ENCODE peak calls at places on chromosomes 12 and 14, in nine cellular contexts. N is right lobe of liver, I is heart left ventricle, F is body of pancreas, Z is lower leg skin, S is transverse colon, W is tibial nerve, K is esophagus squamous epithelium, V is sigmoid colon. P is an unnamed sample.

GRCh38 chr12:104896146-104896545 is 61.9 kb downstream of the SLC41A2 start:
- DNase-seq in N (no peak), I (no peak), F (no peak), Z (no peak), S (no peak), W (no peak), K (no peak), V (no peak), P (no peak)

GRCh38 chr14:69101331-69101826 is 51.5 kb downstream of the DCAF5 start:
- DNase-seq in N (no peak), I (no peak), F (no peak), Z (no peak), S (no peak), W (peak), K (no peak), V (no peak), P (no peak)

GRCh38 chr12:12992418-12993175 is 7.5 kb downstream of the HEBP1 start:
- DNase-seq in N (peak), I (no peak), F (peak), Z (no peak), S (peak), W (peak), K (no peak), V (peak), P (peak)

GRCh38 chr14:104845033-104845666 is 19.9 kb upstream of the CEP170B start:
- DNase-seq in N (no peak), I (no peak), F (no peak), Z (no peak), S (no peak), W (no peak), K (no peak), V (peak), P (no peak)

GRCh38 chr14:75454963-75455546 is 27.2 kb downstream of the JDP2 start:
- DNase-seq in N (peak), I (peak), F (peak), Z (peak), S (peak), W (peak), K (no peak), V (peak), P (no peak)

GRCh38 chr12:10182662-10183061 is 3.8 kb downstream of the TMEM52B start:
- DNase-seq in N (no peak), I (no peak), F (no peak), Z (no peak), S (no peak), W (no peak), K (no peak), V (no peak), P (no peak)

GRCh38 chr12:132355742-132356681 is 26.6 kb upstream of the GALNT9 start:
- DNase-seq in N (no peak), I (no peak), F (no peak), Z (no peak), S (no peak), W (no peak), K (no peak), V (no peak), P (no peak)

GRCh38 chr12:10562306-10562933 is 51.0 kb downstream of the MAGOHB start:
- DNase-seq in N (no peak), I (no peak), F (no peak), Z (no peak), S (no peak), W (peak), K (no peak), V (no peak), P (peak)

GRCh38 chr14:21553266-21553665 is 26.6 kb downstream of the OR10G3 start:
- DNase-seq in N (no peak), I (no peak), F (no peak), Z (no peak), S (no peak), W (no peak), K (no peak), V (no peak), P (no peak)

GRCh38 chr14:39376671-39377403 is 55.4 kb downstream of the FBXO33 start:
- DNase-seq in N (no peak), I (no peak), F (no peak), Z (no peak), S (no peak), W (no peak), K (no peak), V (no peak), P (no peak)

GRCh38 chr14:73887116-73887490 is 444 bp downstream of the ZNF410 start:
- DNase-seq in N (no peak), I (no peak), F (no peak), Z (peak), S (no peak), W (no peak), K (no peak), V (no peak), P (no peak)

GRCh38 chr12:121036810-121037326 is 2.2 kb downstream of the OASL start:
- DNase-seq in N (no peak), I (no peak), F (no peak), Z (no peak), S (no peak), W (no peak), K (no peak), V (no peak), P (peak)

GRCh38 chr12:107122452-107122958 is 29.2 kb upstream of the CRY1 start:
- DNase-seq in N (no peak), I (no peak), F (no peak), Z (no peak), S (no peak), W (no peak), K (no peak), V (no peak), P (no peak)

GRCh38 chr12:55762646-55763045 is 19.7 kb downstream of the GDF11 start:
- DNase-seq in N (no peak), I (no peak), F (no peak), Z (no peak), S (no peak), W (no peak), K (no peak), V (no peak), P (no peak)

GRCh38 chr14:96051642-96052540 is 12.7 kb downstream of the C14orf132 start:
- DNase-seq in N (no peak), I (no peak), F (no peak), Z (no peak), S (no peak), W (no peak), K (no peak), V (no peak), P (no peak)

GRCh38 chr12:72681028-72681427 is 408.9 kb downstream of the TRHDE start:
- DNase-seq in N (no peak), I (no peak), F (no peak), Z (no peak), S (no peak), W (no peak), K (no peak), V (no peak), P (no peak)

GRCh38 chr12:7045913-7046312 is 14.6 kb upstream of the C1S start:
- DNase-seq in N (no peak), I (no peak), F (no peak), Z (no peak), S (no peak), W (no peak), K (no peak), V (no peak), P (no peak)

GRCh38 chr12:26125451-26126339 is 858 bp upstream of the BHLHE41 start:
- DNase-seq in N (peak), I (peak), F (peak), Z (peak), S (peak), W (peak), K (peak), V (peak), P (peak)

GRCh38 chr12:53803703-53804102 is 51.9 kb upstream of the CISTR start:
- DNase-seq in N (no peak), I (no peak), F (no peak), Z (no peak), S (no peak), W (no peak), K (no peak), V (no peak), P (no peak)

GRCh38 chr12:100927825-100928224 is 133.2 kb downstream of the ANO4 start:
- DNase-seq in N (no peak), I (no peak), F (no peak), Z (no peak), S (no peak), W (no peak), K (no peak), V (no peak), P (peak)

GRCh38 chr14:92780865-92781264 is 13.2 kb upstream of the GOLGA5 start:
- DNase-seq in N (no peak), I (no peak), F (no peak), Z (no peak), S (no peak), W (no peak), K (no peak), V (no peak), P (no peak)

GRCh38 chr12:124403273-124403672 is 108.4 kb downstream of the RFLNA start:
- DNase-seq in N (no peak), I (peak), F (no peak), Z (no peak), S (no peak), W (peak), K (no peak), V (peak), P (no peak)

GRCh38 chr12:85280138-85280983 is at the start of gene ALX1:
- DNase-seq in N (peak), I (peak), F (no peak), Z (no peak), S (peak), W (no peak), K (no peak), V (peak), P (no peak)

GRCh38 chr12:93408813-93409212 is 31.1 kb downstream of the NUDT4 start:
- DNase-seq in N (no peak), I (no peak), F (no peak), Z (no peak), S (no peak), W (no peak), K (no peak), V (no peak), P (no peak)
- TF ChIP-seq POLR2A in N (no peak), I (no peak), F (no peak), Z (no peak), S (no peak), W (no peak), K (no peak), V (no peak), P (no peak)

GRCh38 chr14:51086044-51086443 is 8.9 kb downstream of the TRIM9 start:
- DNase-seq in N (no peak), I (no peak), F (no peak), Z (no peak), S (peak), W (no peak), K (no peak), V (no peak), P (no peak)
- TF ChIP-seq POLR2A in N (no peak), I (no peak), F (no peak), Z (no peak), S (no peak), W (no peak), K (no peak), V (no peak), P (no peak)

GRCh38 chr12:94793191-94793595 is 142.8 kb upstream of the TMCC3 start:
- DNase-seq in N (no peak), I (no peak), F (no peak), Z (no peak), S (no peak), W (no peak), K (no peak), V (no peak), P (no peak)

GRCh38 chr12:94798107-94798506 is 147.8 kb upstream of the TMCC3 start:
- DNase-seq in N (no peak), I (no peak), F (no peak), Z (no peak), S (no peak), W (no peak), K (no peak), V (no peak), P (no peak)

GRCh38 chr12:94792690-94793089 is 142.3 kb upstream of the TMCC3 start:
- DNase-seq in N (no peak), I (no peak), F (no peak), Z (no peak), S (no peak), W (no peak), K (no peak), V (no peak), P (no peak)

GRCh38 chr12:94795520-94795919 is 145.2 kb upstream of the TMCC3 start:
- DNase-seq in N (no peak), I (no peak), F (no peak), Z (no peak), S (no peak), W (no peak), K (no peak), V (no peak), P (peak)

DNA sequence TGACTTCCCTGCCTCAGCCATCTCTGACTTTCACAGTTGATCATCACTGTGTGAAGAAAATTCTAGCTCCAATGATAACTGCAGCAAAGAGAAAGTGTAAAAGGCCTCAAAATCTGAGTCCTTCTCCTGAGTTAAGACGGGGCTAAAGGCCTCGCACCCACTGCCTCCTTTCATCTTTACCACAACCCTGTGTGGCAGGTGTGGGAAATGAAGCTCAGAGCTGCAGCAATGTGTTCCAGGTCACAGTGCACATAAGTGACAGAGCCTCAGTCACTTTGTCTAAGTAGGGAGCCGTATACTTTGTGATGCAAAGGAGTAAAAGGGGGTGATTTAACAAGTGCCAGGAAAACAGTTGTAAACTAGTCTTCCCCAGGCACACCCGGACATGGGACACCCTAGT is 144.7 kb upstream of the TMCC3 start:
- DNase-seq in N (no peak), I (no peak), F (no peak), Z (no peak), S (no peak), W (no peak), K (no peak), V (no peak), P (no peak)
- TF ChIP-seq POLR2A in N (no peak), I (no peak), F (no peak), Z (no peak), S (no peak), W (no peak), K (no peak), V (no peak), P (no peak)

GRCh38 chr12:109776624-109777023 is 56.6 kb downstream of the TRPV4 start:
- DNase-seq in N (no peak), I (no peak), F (no peak), Z (no peak), S (no peak), W (no peak), K (no peak), V (no peak), P (no peak)
- TF ChIP-seq POLR2A in N (no peak), I (no peak), F (no peak), Z (no peak), S (no peak), W (no peak), K (no peak), V (no peak), P (no peak)

GRCh38 chr12:110698171-110698902 is 9.4 kb upstream of the HVCN1 start:
- DNase-seq in N (peak), I (peak), F (peak), Z (peak), S (peak), W (peak), K (no peak), V (peak), P (peak)
- TF ChIP-seq POLR2A in N (no peak), I (peak), F (no peak), Z (no peak), S (no peak), W (no peak), K (no peak), V (no peak), P (no peak)